ENCODE peak calls at places on chromosomes 5 and 9, in five cellular contexts. G is PC-9; N is CD8-positive, alpha-beta T cell; Q is RKO; E is HuH-7.5. B is an unnamed sample.

GRCh38 chr5:43104102-43104501 is 16.6 kb upstream of the ZNF131 start:
- DNase-seq in N (no peak), G (no peak), E (no peak), Q (no peak), B (no peak)

GRCh38 chr9:90926920-90927319 is 125.3 kb downstream of the SYK start:
- DNase-seq in Q (no peak), N (no peak), G (no peak), E (no peak), B (no peak)

GRCh38 chr9:135570456-135570855 is 8.9 kb downstream of the PAEP start:
- DNase-seq in Q (no peak), N (no peak), G (no peak), E (no peak), B (no peak)

GRCh38 chr5:113245427-113246052 is 189.2 kb downstream of the TSSK1B start:
- DNase-seq in Q (no peak), N (no peak), E (no peak), G (no peak), B (no peak)

GRCh38 chr5:110854200-110854599 is 115.4 kb downstream of the SLC25A46 start:
- DNase-seq in E (no peak), Q (no peak), G (no peak), N (no peak), B (no peak)

GRCh38 chr5:56589486-56589870 is 225.9 kb upstream of the MAP3K1 start:
- DNase-seq in Q (no peak), G (no peak), E (no peak), N (no peak), B (peak; percentile 33)

GRCh38 chr5:97194366-97194765 is 11.3 kb upstream of the RIOK2 start:
- DNase-seq in Q (no peak), N (no peak), E (no peak), G (no peak), B (no peak)

GRCh38 chr9:130426883-130427282 is 17.9 kb upstream of the ASS1 start:
- DNase-seq in Q (no peak), G (peak; percentile 65), E (no peak), N (no peak), B (no peak)

GRCh38 chr5:167348980-167349379 is 942.5 kb upstream of the WWC1 start:
- DNase-seq in E (no peak), Q (no peak), G (no peak), N (no peak), B (no peak)

GRCh38 chr5:72572236-72572765 is 65.1 kb upstream of the ZNF366 start:
- DNase-seq in N (no peak), E (no peak), Q (no peak), G (no peak), B (no peak)

GRCh38 chr5:179533024-179533423 is 17.3 kb upstream of the RUFY1 start:
- DNase-seq in Q (no peak), E (no peak), G (no peak), N (no peak), B (no peak)

GRCh38 chr9:72826954-72827953 is 125.6 kb downstream of the ALDH1A1 start:
- DNase-seq in N (no peak), E (no peak), Q (no peak), G (no peak), B (no peak)

GRCh38 chr5:1702318-1702717 is 97.3 kb downstream of the MRPL36 start:
- DNase-seq in G (no peak), N (no peak), E (no peak), Q (peak; percentile 8), B (no peak)

GRCh38 chr5:608286-609087 is 3.7 kb upstream of the CEP72 start:
- DNase-seq in E (no peak), G (no peak), Q (no peak), N (no peak), B (no peak)

GRCh38 chr5:87787640-87788039 is 374.9 kb upstream of the CCNH start:
- DNase-seq in Q (no peak), N (no peak), G (no peak), E (no peak), B (no peak)

GRCh38 chr5:159890141-159890540 is 26.1 kb upstream of the ADRA1B start:
- DNase-seq in N (no peak), Q (no peak), E (no peak), G (no peak), B (no peak)

GRCh38 chr9:96136992-96137665 is 164.8 kb downstream of the HSD17B3 start:
- DNase-seq in N (peak; percentile 15), G (peak; percentile 5), E (no peak), Q (no peak), B (no peak)

GRCh38 chr9:88559661-88560060 is 24.7 kb downstream of the NXNL2 start:
- DNase-seq in E (no peak), G (no peak), Q (no peak), N (no peak), B (no peak)

GRCh38 chr9:82273121-82273520 is 284.5 kb downstream of the SPATA31D1 start:
- DNase-seq in N (no peak), G (no peak), E (no peak), Q (no peak), B (no peak)

GRCh38 chr9:128552744-128553221 is 396 bp downstream of the SPTAN1 start:
- DNase-seq in N (peak; percentile 56), Q (peak; percentile 69), E (peak; percentile 45), G (peak; percentile 59), B (peak; percentile 61)

GRCh38 chr5:36156619-36157018 is 4.7 kb downstream of the SKP2 start:
- DNase-seq in E (no peak), G (no peak), N (no peak), Q (no peak), B (no peak)

GRCh38 chr5:102778478-102778877 is 23.4 kb downstream of the PAM start:
- DNase-seq in G (no peak), Q (no peak), N (no peak), E (no peak), B (no peak)

GRCh38 chr5:45643051-45643450 is 53.1 kb downstream of the HCN1 start:
- DNase-seq in N (no peak), E (no peak), Q (no peak), G (no peak), B (no peak)

GRCh38 chr5:72540759-72541438 is 33.7 kb upstream of the ZNF366 start:
- DNase-seq in N (no peak), E (no peak), Q (no peak), G (no peak), B (no peak)

GRCh38 chr9:117917873-117918272 is 213.7 kb downstream of the TLR4 start:
- DNase-seq in G (no peak), E (no peak), Q (peak; percentile 11), N (no peak), B (no peak)

GRCh38 chr5:41510176-41510831 is at the start of gene PLCXD3:
- DNase-seq in Q (no peak), N (no peak), E (peak; percentile 48), G (peak; percentile 17), B (no peak)

GRCh38 chr5:112737472-112738179 is at the start of gene APC:
- DNase-seq in E (no peak), N (peak; percentile 73), G (peak; percentile 73), Q (peak; percentile 94), B (peak; percentile 90)

GRCh38 chr9:111178361-111179043 is 140.2 kb upstream of the LPAR1 start:
- DNase-seq in G (no peak), Q (no peak), E (no peak), N (no peak), B (no peak)

B was measured in uterus.